ENCODE peak calls at places on chromosome 10, in five cellular contexts. One of them, this sample, is unnamed.

GRCh38 chr10:112952282-112952991 is 2.4 kb downstream of the TCF7L2 start:
- DNase-seq in dorsolateral prefrontal cortex: no peak
- DNase-seq in ovary: peak
- DNase-seq in CD4-positive, alpha-beta T cell: no peak
- DNase-seq in keratinocyte: no peak
- DNase-seq in this sample: no peak

GRCh38 chr10:86355571-86356038 is 11.0 kb downstream of the GRID1 start:
- DNase-seq in dorsolateral prefrontal cortex: peak
- DNase-seq in ovary: no peak
- DNase-seq in CD4-positive, alpha-beta T cell: no peak
- DNase-seq in keratinocyte: no peak
- DNase-seq in this sample: no peak

GRCh38 chr10:14859775-14860174 is 18.9 kb upstream of the SUV39H2 start:
- DNase-seq in dorsolateral prefrontal cortex: no peak
- DNase-seq in ovary: no peak
- DNase-seq in CD4-positive, alpha-beta T cell: no peak
- DNase-seq in keratinocyte: no peak
- DNase-seq in this sample: no peak

GRCh38 chr10:13555884-13556529 is 27.2 kb upstream of the BEND7 start:
- DNase-seq in dorsolateral prefrontal cortex: no peak
- DNase-seq in ovary: no peak
- DNase-seq in CD4-positive, alpha-beta T cell: no peak
- DNase-seq in keratinocyte: no peak
- DNase-seq in this sample: no peak

GRCh38 chr10:124450010-124450782 is at the start of gene NKX1-2:
- DNase-seq in dorsolateral prefrontal cortex: no peak
- DNase-seq in ovary: no peak
- DNase-seq in CD4-positive, alpha-beta T cell: no peak
- DNase-seq in keratinocyte: no peak
- DNase-seq in this sample: no peak

GRCh38 chr10:62647375-62648092 is 157.0 kb upstream of the ADO start:
- DNase-seq in dorsolateral prefrontal cortex: no peak
- DNase-seq in ovary: no peak
- DNase-seq in CD4-positive, alpha-beta T cell: no peak
- DNase-seq in keratinocyte: no peak
- DNase-seq in this sample: no peak

GRCh38 chr10:47283848-47284247 is 16.1 kb upstream of the GDF10 start:
- DNase-seq in dorsolateral prefrontal cortex: no peak
- DNase-seq in ovary: no peak
- DNase-seq in CD4-positive, alpha-beta T cell: no peak
- DNase-seq in keratinocyte: no peak
- DNase-seq in this sample: no peak

GRCh38 chr10:94268652-94269051 is 94.1 kb downstream of the NOC3L start:
- DNase-seq in dorsolateral prefrontal cortex: no peak
- DNase-seq in ovary: no peak
- DNase-seq in CD4-positive, alpha-beta T cell: no peak
- DNase-seq in keratinocyte: no peak
- DNase-seq in this sample: no peak

GRCh38 chr10:70348228-70348850 is 34.1 kb downstream of the LRRC20 start:
- DNase-seq in dorsolateral prefrontal cortex: no peak
- DNase-seq in ovary: no peak
- DNase-seq in CD4-positive, alpha-beta T cell: no peak
- DNase-seq in keratinocyte: no peak
- DNase-seq in this sample: no peak

GRCh38 chr10:78914502-78915330 is 154.1 kb upstream of the ZMIZ1 start:
- DNase-seq in dorsolateral prefrontal cortex: no peak
- DNase-seq in ovary: no peak
- DNase-seq in CD4-positive, alpha-beta T cell: no peak
- DNase-seq in keratinocyte: no peak
- DNase-seq in this sample: no peak

GRCh38 chr10:77867124-77867715 is 59.3 kb downstream of the DLG5 start:
- DNase-seq in dorsolateral prefrontal cortex: no peak
- DNase-seq in ovary: no peak
- DNase-seq in CD4-positive, alpha-beta T cell: no peak
- DNase-seq in keratinocyte: no peak
- DNase-seq in this sample: no peak

GRCh38 chr10:132876967-132877366 is 65.4 kb downstream of the CFAP46 start:
- DNase-seq in dorsolateral prefrontal cortex: peak
- DNase-seq in ovary: no peak
- DNase-seq in CD4-positive, alpha-beta T cell: no peak
- DNase-seq in keratinocyte: no peak
- DNase-seq in this sample: no peak

GRCh38 chr10:21334891-21335696 is 190.4 kb downstream of the SKIDA1 start:
- DNase-seq in dorsolateral prefrontal cortex: no peak
- DNase-seq in ovary: peak
- DNase-seq in CD4-positive, alpha-beta T cell: no peak
- DNase-seq in keratinocyte: peak
- DNase-seq in this sample: peak

GRCh38 chr10:125008689-125009579 is 67.0 kb downstream of the ZRANB1 start:
- DNase-seq in dorsolateral prefrontal cortex: peak
- DNase-seq in ovary: no peak
- DNase-seq in CD4-positive, alpha-beta T cell: no peak
- DNase-seq in keratinocyte: no peak
- DNase-seq in this sample: no peak

GRCh38 chr10:98367626-98368451 is 47.1 kb downstream of the PYROXD2 start:
- DNase-seq in dorsolateral prefrontal cortex: no peak
- DNase-seq in ovary: no peak
- DNase-seq in CD4-positive, alpha-beta T cell: no peak
- DNase-seq in keratinocyte: no peak
- DNase-seq in this sample: no peak

GRCh38 chr10:19658131-19658530 is 158.1 kb upstream of the PLXDC2 start:
- DNase-seq in dorsolateral prefrontal cortex: no peak
- DNase-seq in ovary: no peak
- DNase-seq in CD4-positive, alpha-beta T cell: no peak
- DNase-seq in keratinocyte: no peak
- DNase-seq in this sample: no peak

GRCh38 chr10:21603721-21604120 is 69.7 kb downstream of the MLLT10 start:
- DNase-seq in dorsolateral prefrontal cortex: no peak
- DNase-seq in ovary: no peak
- DNase-seq in CD4-positive, alpha-beta T cell: no peak
- DNase-seq in keratinocyte: no peak
- DNase-seq in this sample: no peak

GRCh38 chr10:42932735-42933453 is 144.0 kb upstream of the RET start:
- DNase-seq in dorsolateral prefrontal cortex: no peak
- DNase-seq in ovary: no peak
- DNase-seq in CD4-positive, alpha-beta T cell: peak
- DNase-seq in keratinocyte: no peak
- DNase-seq in this sample: no peak

GRCh38 chr10:48791267-48791928 is 106.7 kb downstream of the WDFY4 start:
- DNase-seq in dorsolateral prefrontal cortex: no peak
- DNase-seq in ovary: no peak
- DNase-seq in CD4-positive, alpha-beta T cell: no peak
- DNase-seq in keratinocyte: no peak
- DNase-seq in this sample: no peak

GRCh38 chr10:86047588-86047987 is 319.0 kb downstream of the GRID1 start:
- DNase-seq in dorsolateral prefrontal cortex: no peak
- DNase-seq in ovary: no peak
- DNase-seq in CD4-positive, alpha-beta T cell: no peak
- DNase-seq in keratinocyte: no peak
- DNase-seq in this sample: no peak

GRCh38 chr10:89115876-89116627 is 91.1 kb downstream of the CH25H start:
- DNase-seq in dorsolateral prefrontal cortex: no peak
- DNase-seq in ovary: no peak
- DNase-seq in CD4-positive, alpha-beta T cell: no peak
- DNase-seq in keratinocyte: peak
- DNase-seq in this sample: peak

GRCh38 chr10:96390460-96390864 is 31.7 kb upstream of the OPALIN start:
- DNase-seq in dorsolateral prefrontal cortex: peak
- DNase-seq in ovary: no peak
- DNase-seq in CD4-positive, alpha-beta T cell: no peak
- DNase-seq in keratinocyte: no peak
- DNase-seq in this sample: no peak

GRCh38 chr10:101052285-101052684 is 9.5 kb upstream of the KAZALD1 start:
- DNase-seq in dorsolateral prefrontal cortex: no peak
- DNase-seq in ovary: no peak
- DNase-seq in CD4-positive, alpha-beta T cell: no peak
- DNase-seq in keratinocyte: no peak
- DNase-seq in this sample: no peak

GRCh38 chr10:68559251-68559650 is 886 bp upstream of the TET1 start:
- DNase-seq in dorsolateral prefrontal cortex: no peak
- DNase-seq in ovary: no peak
- DNase-seq in CD4-positive, alpha-beta T cell: no peak
- DNase-seq in keratinocyte: no peak
- DNase-seq in this sample: no peak

GRCh38 chr10:71708301-71708703 is 11.3 kb downstream of the C10orf105 start:
- DNase-seq in dorsolateral prefrontal cortex: peak
- DNase-seq in ovary: peak
- DNase-seq in CD4-positive, alpha-beta T cell: peak
- DNase-seq in keratinocyte: no peak
- DNase-seq in this sample: no peak

GRCh38 chr10:20885678-20886077 is 11.4 kb downstream of the NEBL start:
- DNase-seq in dorsolateral prefrontal cortex: no peak
- DNase-seq in ovary: no peak
- DNase-seq in CD4-positive, alpha-beta T cell: no peak
- DNase-seq in keratinocyte: no peak
- DNase-seq in this sample: peak

GRCh38 chr10:91317541-91317940 is 92.6 kb upstream of the HECTD2 start:
- DNase-seq in dorsolateral prefrontal cortex: no peak
- DNase-seq in ovary: no peak
- DNase-seq in CD4-positive, alpha-beta T cell: no peak
- DNase-seq in keratinocyte: no peak
- DNase-seq in this sample: no peak

GRCh38 chr10:110780704-110781103 is 91.0 kb upstream of the PDCD4 start:
- DNase-seq in dorsolateral prefrontal cortex: no peak
- DNase-seq in ovary: no peak
- DNase-seq in CD4-positive, alpha-beta T cell: no peak
- DNase-seq in keratinocyte: no peak
- DNase-seq in this sample: no peak

GRCh38 chr10:15223174-15223573 is 54.7 kb upstream of the NMT2 start:
- DNase-seq in dorsolateral prefrontal cortex: no peak
- DNase-seq in ovary: no peak
- DNase-seq in CD4-positive, alpha-beta T cell: no peak
- DNase-seq in keratinocyte: no peak
- DNase-seq in this sample: no peak

GRCh38 chr10:29828440-29828894 is 193.7 kb upstream of the SVIL start:
- DNase-seq in dorsolateral prefrontal cortex: no peak
- DNase-seq in ovary: no peak
- DNase-seq in CD4-positive, alpha-beta T cell: no peak
- DNase-seq in keratinocyte: no peak
- DNase-seq in this sample: no peak

DNA sequence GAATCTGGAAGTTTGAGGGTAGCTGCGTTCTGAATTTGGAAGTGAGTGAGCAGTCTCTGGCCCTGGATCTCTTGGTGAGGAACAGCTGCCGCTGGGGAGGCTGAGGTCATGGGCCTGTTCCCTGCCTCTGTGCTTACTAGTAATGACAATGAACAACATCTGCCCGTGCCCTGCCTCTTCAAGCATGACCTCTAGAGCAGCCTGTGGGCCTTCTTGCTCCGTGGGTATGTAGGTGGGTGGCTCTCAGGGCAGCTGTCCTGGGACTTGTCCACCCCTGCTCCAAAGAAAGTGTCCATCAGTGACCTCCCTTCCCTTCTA is 186.2 kb downstream of the CXCL12 start:
- DNase-seq in dorsolateral prefrontal cortex: no peak
- DNase-seq in ovary: peak
- DNase-seq in CD4-positive, alpha-beta T cell: no peak
- DNase-seq in keratinocyte: no peak
- DNase-seq in this sample: no peak
- H3K27ac ChIP-seq in dorsolateral prefrontal cortex: no peak
- H3K27ac ChIP-seq in ovary: peak
- H3K27ac ChIP-seq in CD4-positive, alpha-beta T cell: no peak
- H3K27ac ChIP-seq in keratinocyte: no peak
- H3K27ac ChIP-seq in this sample: no peak

GRCh38 chr10:17793041-17793440 is 16.1 kb upstream of the MRC1 start:
- DNase-seq in dorsolateral prefrontal cortex: no peak
- DNase-seq in ovary: no peak
- DNase-seq in CD4-positive, alpha-beta T cell: no peak
- DNase-seq in keratinocyte: no peak
- DNase-seq in this sample: no peak

GRCh38 chr10:17795807-17796596 is 13.1 kb upstream of the MRC1 start:
- DNase-seq in dorsolateral prefrontal cortex: no peak
- DNase-seq in ovary: no peak
- DNase-seq in CD4-positive, alpha-beta T cell: no peak
- DNase-seq in keratinocyte: no peak
- DNase-seq in this sample: no peak

GRCh38 chr10:17790631-17791030 is 18.5 kb upstream of the MRC1 start:
- DNase-seq in dorsolateral prefrontal cortex: no peak
- DNase-seq in ovary: no peak
- DNase-seq in CD4-positive, alpha-beta T cell: no peak
- DNase-seq in keratinocyte: no peak
- DNase-seq in this sample: no peak

GRCh38 chr10:17795088-17795487 is 14.1 kb upstream of the MRC1 start:
- DNase-seq in dorsolateral prefrontal cortex: no peak
- DNase-seq in ovary: no peak
- DNase-seq in CD4-positive, alpha-beta T cell: no peak
- DNase-seq in keratinocyte: no peak
- DNase-seq in this sample: no peak

GRCh38 chr10:17793823-17794759 is 15.1 kb upstream of the MRC1 start:
- DNase-seq in dorsolateral prefrontal cortex: no peak
- DNase-seq in ovary: no peak
- DNase-seq in CD4-positive, alpha-beta T cell: no peak
- DNase-seq in keratinocyte: no peak
- DNase-seq in this sample: no peak
- H3K27ac ChIP-seq in dorsolateral prefrontal cortex: no peak
- H3K27ac ChIP-seq in ovary: no peak
- H3K27ac ChIP-seq in CD4-positive, alpha-beta T cell: no peak
- H3K27ac ChIP-seq in keratinocyte: no peak
- H3K27ac ChIP-seq in this sample: no peak

DNA sequence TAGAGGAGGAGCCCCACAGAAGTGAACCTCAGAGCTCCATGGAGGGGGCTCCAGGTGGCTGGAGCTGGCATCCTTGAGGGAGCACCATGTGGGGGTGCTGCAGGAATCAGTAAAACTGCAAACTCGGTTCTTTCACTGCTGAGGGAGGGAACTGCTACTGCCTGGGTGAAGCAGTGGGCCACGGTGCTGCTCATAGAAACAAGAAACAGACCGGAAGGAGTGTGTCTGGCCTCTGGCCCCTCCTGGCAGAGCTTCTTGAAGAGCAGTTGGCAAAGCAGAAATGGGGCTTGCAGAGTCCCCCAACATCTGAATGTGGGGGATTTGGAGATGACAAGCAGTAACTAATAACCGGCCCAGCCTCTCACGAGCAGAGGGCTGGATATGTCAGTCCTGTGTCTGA is 23.8 kb downstream of the TACC2 start:
- DNase-seq in dorsolateral prefrontal cortex: no peak
- DNase-seq in ovary: no peak
- DNase-seq in CD4-positive, alpha-beta T cell: no peak
- DNase-seq in keratinocyte: no peak
- DNase-seq in this sample: no peak
- H3K27ac ChIP-seq in dorsolateral prefrontal cortex: no peak
- H3K27ac ChIP-seq in ovary: no peak
- H3K27ac ChIP-seq in CD4-positive, alpha-beta T cell: no peak
- H3K27ac ChIP-seq in keratinocyte: no peak
- H3K27ac ChIP-seq in this sample: no peak

DNA sequence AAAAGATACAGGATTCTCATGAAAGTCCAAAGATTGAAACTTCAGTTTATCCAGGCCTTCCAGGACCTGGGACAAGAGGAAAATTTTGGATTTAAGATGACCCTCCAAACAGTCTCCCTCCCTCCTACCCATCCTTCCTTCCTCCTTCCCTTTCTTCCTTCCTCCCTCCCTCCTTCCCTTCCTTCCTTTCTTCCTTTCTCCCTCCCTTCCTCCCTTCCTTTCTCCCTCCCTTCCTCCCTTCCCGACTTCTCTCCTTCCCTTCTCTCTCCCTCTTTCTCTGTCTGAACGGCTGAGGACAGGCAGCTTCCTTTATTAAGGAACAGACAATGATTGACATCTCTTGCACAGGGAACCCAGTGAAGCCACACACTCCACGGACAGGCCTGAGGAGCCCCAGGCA is 23.3 kb downstream of the SFTPD start:
- DNase-seq in dorsolateral prefrontal cortex: no peak
- DNase-seq in ovary: no peak
- DNase-seq in CD4-positive, alpha-beta T cell: no peak
- DNase-seq in keratinocyte: no peak
- DNase-seq in this sample: no peak
- H3K27ac ChIP-seq in dorsolateral prefrontal cortex: no peak
- H3K27ac ChIP-seq in ovary: no peak
- H3K27ac ChIP-seq in CD4-positive, alpha-beta T cell: no peak
- H3K27ac ChIP-seq in keratinocyte: no peak
- H3K27ac ChIP-seq in this sample: no peak